ENCODE peak calls at places on chromosomes 5 and 9, in nine cellular contexts. X, B, K, S, W, Z, F, O and T are unnamed samples.

GRCh38 chr9:130991227-130992058 is 17.5 kb upstream of the LAMC3 start:
- DNase-seq in X (no peak), B (no peak), K (no peak), S (no peak), W (no peak), Z (no peak), F (no peak), O (peak; percentile 20), T (no peak)

GRCh38 chr9:35731415-35732184 is 395 bp downstream of the TLN1 start:
- DNase-seq in X (no peak), B (no peak), K (no peak), S (no peak), W (no peak), Z (peak; percentile 72), F (no peak), O (no peak), T (no peak)

GRCh38 chr5:56759521-56759920 is 55.8 kb upstream of the MAP3K1 start:
- DNase-seq in X (no peak), B (no peak), K (no peak), S (no peak), W (no peak), Z (no peak), F (peak; percentile 19), O (no peak), T (no peak)

GRCh38 chr5:14946813-14947640 is 75.4 kb upstream of the ANKH start:
- DNase-seq in X (no peak), B (peak; percentile 43), K (no peak), S (no peak), W (no peak), Z (no peak), F (peak; percentile 42), O (no peak), T (no peak)

GRCh38 chr9:70746760-70747159 is 332.3 kb upstream of the KLF9 start:
- DNase-seq in X (no peak), B (no peak), K (no peak), S (no peak), W (no peak), Z (no peak), F (peak; percentile 67), O (no peak), T (no peak)

GRCh38 chr5:78600656-78601452 is 47.7 kb downstream of the LHFPL2 start:
- DNase-seq in X (no peak), B (no peak), K (peak; percentile 84), S (no peak), W (no peak), Z (no peak), F (no peak), O (no peak), T (no peak)

GRCh38 chr9:108087781-108088180 is 598.2 kb upstream of the KLF4 start:
- DNase-seq in X (no peak), B (no peak), K (no peak), S (no peak), W (no peak), Z (no peak), F (no peak), O (no peak), T (no peak)

GRCh38 chr9:108442604-108443277 is 413.0 kb downstream of the ACTL7B start:
- DNase-seq in X (no peak), B (no peak), K (peak; percentile 17), S (no peak), W (no peak), Z (no peak), F (no peak), O (no peak), T (no peak)

GRCh38 chr9:137297060-137297664 is 4.9 kb downstream of the NRARP start:
- DNase-seq in X (no peak), B (no peak), K (no peak), S (no peak), W (peak; percentile 45), Z (no peak), F (no peak), O (no peak), T (no peak)

GRCh38 chr9:14326264-14326826 is 12.4 kb upstream of the NFIB start:
- DNase-seq in X (no peak), B (no peak), K (peak; percentile 74), S (no peak), W (no peak), Z (no peak), F (no peak), O (no peak), T (no peak)

GRCh38 chr9:87229127-87229526 is 268.5 kb upstream of the DAPK1 start:
- DNase-seq in X (no peak), B (no peak), K (no peak), S (no peak), W (no peak), Z (no peak), F (no peak), O (no peak), T (no peak)

GRCh38 chr5:138573949-138574670 is 1.1 kb downstream of the HSPA9 start:
- DNase-seq in X (no peak), B (no peak), K (peak; percentile 52), S (no peak), W (no peak), Z (no peak), F (no peak), O (no peak), T (no peak)

GRCh38 chr5:97501965-97502305 is 318.9 kb upstream of the RIOK2 start:
- DNase-seq in X (no peak), B (no peak), K (peak; percentile 16), S (no peak), W (no peak), Z (no peak), F (no peak), O (no peak), T (no peak)

GRCh38 chr9:136726631-136727191 is 14.3 kb downstream of the DIPK1B start:
- DNase-seq in X (no peak), B (peak; percentile 25), K (peak; percentile 31), S (no peak), W (no peak), Z (no peak), F (peak; percentile 54), O (no peak), T (no peak)

GRCh38 chr9:87382902-87383301 is 114.8 kb upstream of the DAPK1 start:
- DNase-seq in X (no peak), B (no peak), K (peak; percentile 10), S (no peak), W (peak; percentile 38), Z (peak; percentile 70), F (no peak), O (peak; percentile 58), T (no peak)

GRCh38 chr9:107172160-107172978 is 110.7 kb upstream of the RAD23B start:
- DNase-seq in X (peak; percentile 66), B (no peak), K (peak; percentile 78), S (peak; percentile 76), W (peak; percentile 84), Z (peak; percentile 82), F (peak; percentile 79), O (peak; percentile 76), T (peak; percentile 59)

GRCh38 chr5:141392429-141393198 is at the start of gene PCDHGA8:
- DNase-seq in X (no peak), B (no peak), K (peak; percentile 49), S (no peak), W (no peak), Z (no peak), F (no peak), O (no peak), T (no peak)

GRCh38 chr5:141389153-141390042 is 1.9 kb downstream of the PCDHGB4 start:
- DNase-seq in X (no peak), B (no peak), K (no peak), S (no peak), W (peak; percentile 35), Z (no peak), F (no peak), O (no peak), T (no peak)

GRCh38 chr5:141398608-141399007 is 861 bp downstream of the PCDHGB5 start:
- DNase-seq in X (no peak), B (no peak), K (no peak), S (no peak), W (no peak), Z (no peak), F (no peak), O (no peak), T (no peak)

GRCh38 chr5:141388661-141389060 is 1.2 kb downstream of the PCDHGB4 start:
- DNase-seq in X (no peak), B (no peak), K (no peak), S (no peak), W (no peak), Z (no peak), F (no peak), O (no peak), T (no peak)

DNA sequence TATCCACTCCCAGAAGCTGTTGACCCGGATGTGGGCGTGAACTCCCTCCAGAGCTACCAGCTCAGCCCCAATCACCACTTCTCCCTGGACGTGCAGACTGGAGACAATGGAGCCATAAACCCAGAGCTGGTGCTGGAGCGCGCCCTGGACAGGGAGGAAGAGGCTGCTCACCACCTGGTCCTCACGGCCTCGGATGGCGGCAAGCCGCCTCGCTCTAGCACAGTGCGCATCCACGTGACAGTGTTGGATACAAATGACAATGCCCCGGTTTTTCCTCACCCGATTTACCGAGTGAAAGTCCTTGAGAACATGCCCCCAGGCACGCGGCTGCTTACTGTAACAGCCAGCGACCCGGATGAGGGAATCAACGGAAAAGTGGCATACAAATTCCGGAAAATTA is 834 bp downstream of the PCDHGA8 start:
- DNase-seq in X (no peak), B (no peak), K (no peak), S (no peak), W (no peak), Z (no peak), F (no peak), O (no peak), T (no peak)
- H3K9me3 ChIP-seq in X (peaks cover 9% of the 10 kb centered on the region), B (no peaks in the 10 kb centered on the region), K (peaks cover 48% of the 10 kb centered on the region), S (no peaks in the 10 kb centered on the region), W (peaks cover 13% of the 10 kb centered on the region), Z (peaks cover 10% of the 10 kb centered on the region), F (no peaks in the 10 kb centered on the region), O (peaks cover 34% of the 10 kb centered on the region), T (peaks cover 74% of the 10 kb centered on the region)

GRCh38 chr5:147507480-147508126 is 2.3 kb downstream of the DPYSL3 start:
- DNase-seq in X (no peak), B (no peak), K (peak; percentile 78), S (peak; percentile 40), W (no peak), Z (peak; percentile 66), F (peak; percentile 20), O (peak; percentile 49), T (no peak)
- H3K4me3 ChIP-seq in X (peak overlapping the region; percentile 59), B (no peak overlapping the region), K (peak overlapping the region; percentile 56), S (peak overlapping the region; percentile 65), W (peak overlapping the region; percentile 74), Z (peak overlapping the region; percentile 50), F (peak overlapping the region; percentile 78), O (peak overlapping the region; percentile 60), T (peak overlapping the region; percentile 50)

GRCh38 chr5:177132504-177133118 is 962 bp upstream of the NSD1 start:
- DNase-seq in X (peak; percentile 25), B (no peak), K (no peak), S (no peak), W (peak; percentile 67), Z (no peak), F (peak; percentile 26), O (no peak), T (peak; percentile 50)
- H3K4me1 ChIP-seq in X (peaks cover 31% of the 10 kb centered on the region), B (peaks cover 53% of the 10 kb centered on the region), K (peaks cover 20% of the 10 kb centered on the region), S (peaks cover 22% of the 10 kb centered on the region), W (peaks cover 9% of the 10 kb centered on the region), Z (no peaks in the 10 kb centered on the region), F (peaks cover 4% of the 10 kb centered on the region), O (no peaks in the 10 kb centered on the region), T (peaks cover 30% of the 10 kb centered on the region)

GRCh38 chr5:178986326-178986960 is 8.7 kb downstream of the GRM6 start:
- DNase-seq in X (no peak), B (no peak), K (no peak), S (no peak), W (no peak), Z (no peak), F (no peak), O (no peak), T (no peak)
- H3K9me3 ChIP-seq in X (peaks cover 2% of the 10 kb centered on the region), B (no peaks in the 10 kb centered on the region), K (peaks cover 73% of the 10 kb centered on the region), S (no peaks in the 10 kb centered on the region), W (peaks cover 5% of the 10 kb centered on the region), Z (peaks cover 6% of the 10 kb centered on the region), F (peaks cover 4% of the 10 kb centered on the region), O (peaks cover 35% of the 10 kb centered on the region), T (peaks cover 4% of the 10 kb centered on the region)